ENCODE peak calls at places on chromosomes 12 and 14, in nine cellular contexts. O, F, Z, M, H, P, U, T and Q are unnamed samples.

GRCh38 chr14:95998656-95999055 is 40.5 kb upstream of the C14orf132 start:
- DNase-seq in P (no peak), Z (no peak), T (no peak), O (no peak), F (no peak), U (peak), M (no peak), H (peak), Q (no peak)

GRCh38 chr12:115810580-115810979 is 466.9 kb downstream of the MED13L start:
- DNase-seq in M (no peak), U (no peak), F (no peak), O (no peak), P (no peak), H (no peak), Z (no peak), T (no peak), Q (no peak)

GRCh38 chr12:120835304-120835612 is 68.9 kb downstream of the SPPL3 start:
- DNase-seq in F (no peak), O (no peak), M (no peak), H (no peak), T (no peak), Z (no peak), U (no peak), P (no peak), Q (no peak)

GRCh38 chr12:3725267-3726115 is 27.4 kb downstream of the CRACR2A start:
- DNase-seq in F (peak), Z (no peak), O (no peak), M (no peak), P (no peak), T (no peak), H (no peak), U (no peak), Q (no peak)

GRCh38 chr12:113910751-113911272 is 55.3 kb downstream of the RBM19 start:
- DNase-seq in M (no peak), T (no peak), H (no peak), U (no peak), Z (no peak), O (no peak), F (no peak), P (no peak), Q (no peak)

GRCh38 chr14:71143391-71144290 is 236.4 kb downstream of the PCNX1 start:
- DNase-seq in H (no peak), P (no peak), U (no peak), M (peak), F (no peak), Z (no peak), O (no peak), T (peak), Q (peak)

GRCh38 chr14:49849213-49849847 is 3.3 kb downstream of the NEMF start:
- DNase-seq in U (no peak), T (no peak), P (no peak), Z (no peak), H (no peak), F (no peak), M (no peak), O (no peak), Q (no peak)

GRCh38 chr14:70622111-70622712 is 19.5 kb upstream of the TTC9 start:
- DNase-seq in T (peak), O (peak), U (peak), P (no peak), M (peak), Z (peak), H (peak), F (peak), Q (peak)

GRCh38 chr12:117202556-117202955 is 12.3 kb upstream of the FBXO21 start:
- DNase-seq in T (no peak), H (no peak), Z (no peak), F (no peak), M (no peak), U (no peak), P (no peak), O (no peak), Q (no peak)

GRCh38 chr12:117208206-117208605 is 17.9 kb upstream of the FBXO21 start:
- DNase-seq in H (no peak), O (no peak), F (no peak), P (no peak), T (no peak), Z (no peak), M (no peak), U (no peak), Q (no peak)

GRCh38 chr12:117202033-117202432 is 11.8 kb upstream of the FBXO21 start:
- DNase-seq in O (no peak), U (no peak), P (no peak), M (no peak), F (no peak), H (no peak), T (no peak), Z (no peak), Q (no peak)

GRCh38 chr12:117207675-117208074 is 17.4 kb upstream of the FBXO21 start:
- DNase-seq in M (no peak), H (no peak), O (no peak), U (no peak), T (no peak), F (no peak), Z (no peak), P (no peak), Q (no peak)

GRCh38 chr12:117204146-117204545 is 13.9 kb upstream of the FBXO21 start:
- DNase-seq in Z (no peak), M (no peak), P (no peak), O (no peak), U (peak), F (no peak), T (no peak), H (no peak), Q (no peak)
- TF ChIP-seq CTCF in Z (no peak), M (no peak), P (no peak), O (no peak), U (no peak), F (no peak), T (no peak), H (no peak), Q (no peak)

GRCh38 chr12:110639336-110640178 is 25.6 kb downstream of the TCTN1 start:
- DNase-seq in O (no peak), Z (no peak), P (no peak), H (no peak), U (no peak), T (peak), M (no peak), F (peak), Q (peak)
- TF ChIP-seq MAX in O (no peak), Z (no peak), P (no peak), H (no peak), U (no peak), T (no peak), M (no peak), F (no peak), Q (no peak)

GRCh38 chr14:73231874-73232851 is 5.1 kb upstream of the PAPLN start:
- DNase-seq in P (no peak), M (peak), O (peak), F (peak), U (peak), H (no peak), T (peak), Z (peak), Q (peak)
- TF ChIP-seq CTCF in P (peak), M (peak), O (peak), F (peak), U (peak), H (peak), T (peak), Z (peak), Q (no peak)

GRCh38 chr14:52351561-52352491 is 37.7 kb downstream of the PTGER2 start:
- DNase-seq in U (no peak), Z (no peak), M (no peak), P (peak), O (no peak), F (no peak), T (no peak), H (no peak), Q (no peak)
- TF ChIP-seq MAX in U (no peak), Z (no peak), M (no peak), P (no peak), O (no peak), F (no peak), T (no peak), H (no peak), Q (no peak)

GRCh38 chr12:111635524-111635923 is 36.4 kb upstream of the ATXN2 start:
- DNase-seq in M (no peak), Z (no peak), O (no peak), H (no peak), U (no peak), T (peak), P (no peak), F (no peak), Q (peak)
- TF ChIP-seq CTCF in M (no peak), Z (no peak), O (no peak), H (no peak), U (no peak), T (no peak), P (no peak), F (no peak), Q (no peak)

DNA sequence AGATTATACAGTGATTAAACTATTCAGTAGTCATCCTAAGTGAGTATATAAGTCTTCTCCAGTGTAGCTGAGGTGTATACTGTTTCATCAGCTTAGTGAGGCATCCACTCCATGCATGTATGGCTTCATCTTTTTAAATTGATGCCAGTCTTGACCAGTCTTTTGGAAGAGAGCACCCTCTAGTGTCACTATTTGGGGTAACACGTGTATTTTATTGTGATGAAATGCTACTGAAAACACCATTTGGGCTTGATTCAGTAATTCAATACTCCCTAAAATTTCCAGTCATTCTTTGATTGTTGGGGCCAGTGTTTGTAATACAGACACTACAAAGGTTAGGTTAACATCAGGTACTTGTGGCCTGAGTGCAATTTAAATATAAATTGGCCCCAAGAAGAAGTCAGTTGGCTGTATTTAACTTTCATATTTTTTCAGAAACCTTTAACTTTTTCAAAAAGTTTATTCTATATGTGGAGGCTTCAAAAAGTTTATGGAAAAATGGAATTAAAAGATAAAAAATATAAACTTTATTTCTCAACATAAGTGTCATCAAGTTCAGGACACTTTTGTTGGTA is 35.3 kb downstream of the MIPOL1 start:
- DNase-seq in O (peak), M (peak), T (peak), F (peak), Z (no peak), U (peak), H (peak), P (no peak), Q (peak)
- TF ChIP-seq MAX in O (no peak), M (no peak), T (no peak), F (peak), Z (no peak), U (no peak), H (peak), P (no peak), Q (peak)

GRCh38 chr12:25590021-25590721 is 37.1 kb upstream of the LMNTD1 start:
- DNase-seq in H (no peak), M (no peak), U (no peak), T (no peak), Z (no peak), P (no peak), F (no peak), O (no peak), Q (peak)

GRCh38 chr12:25592725-25593495 is 39.8 kb upstream of the LMNTD1 start:
- DNase-seq in O (no peak), H (no peak), T (no peak), F (no peak), M (no peak), P (no peak), Z (no peak), U (no peak), Q (no peak)

GRCh38 chr12:25594376-25594775 is 41.3 kb upstream of the LMNTD1 start:
- DNase-seq in Z (no peak), U (no peak), F (no peak), P (no peak), M (no peak), T (no peak), O (no peak), H (no peak), Q (no peak)

GRCh38 chr12:25587346-25587745 is 34.3 kb upstream of the LMNTD1 start:
- DNase-seq in F (no peak), H (no peak), O (no peak), U (no peak), T (no peak), M (no peak), P (no peak), Z (no peak), Q (no peak)

GRCh38 chr12:25591132-25591531 is 38.0 kb upstream of the LMNTD1 start:
- DNase-seq in M (no peak), U (no peak), P (no peak), F (no peak), H (no peak), T (no peak), Z (peak), O (no peak), Q (peak)
- TF ChIP-seq CTCF in M (no peak), U (no peak), P (no peak), F (no peak), H (peak), T (no peak), Z (no peak), O (no peak), Q (peak)

GRCh38 chr14:100524933-100525243 is 62.3 kb downstream of the BEGAIN start:
- DNase-seq in U (no peak), H (no peak), T (peak), P (no peak), O (peak), F (no peak), M (no peak), Z (peak), Q (peak)

GRCh38 chr14:100524233-100524932 is 62.8 kb downstream of the BEGAIN start:
- DNase-seq in P (no peak), Z (peak), O (no peak), H (no peak), F (no peak), T (no peak), U (no peak), M (no peak), Q (no peak)

GRCh38 chr14:100522616-100523021 is 64.6 kb downstream of the BEGAIN start:
- DNase-seq in U (no peak), H (no peak), T (no peak), F (no peak), Z (peak), M (no peak), O (no peak), P (no peak), Q (no peak)

GRCh38 chr14:100523536-100524025 is 63.6 kb downstream of the BEGAIN start:
- DNase-seq in M (no peak), P (no peak), H (no peak), Z (peak), O (no peak), U (no peak), T (no peak), F (no peak), Q (no peak)

GRCh38 chr14:100523131-100523530 is 64.1 kb downstream of the BEGAIN start:
- DNase-seq in F (no peak), M (no peak), T (no peak), Z (no peak), U (no peak), O (no peak), H (no peak), P (no peak), Q (no peak)
- TF ChIP-seq MAX in F (no peak), M (no peak), T (no peak), Z (no peak), U (no peak), O (no peak), H (no peak), P (no peak), Q (no peak)